ENCODE peak calls at places on chromosome 9, in four cellular contexts. X is cardiac muscle cell; V is CD8-positive, alpha-beta T cell; N is uterus. M is an unnamed sample. For H3K4me1, the result is how much of the 10 kb centered on the place peaks cover.

GRCh38 chr9:34230556-34230955 is 51.7 kb downstream of the UBAP1 start:
- DNase-seq in X (no peak), V (no peak), N (no peak), M (no peak)

GRCh38 chr9:98538626-98539031 is 170.1 kb downstream of the GABBR2 start:
- DNase-seq in X (no peak), V (no peak), N (no peak), M (peak)

GRCh38 chr9:86324308-86324707 is 29.9 kb downstream of the TUT7 start:
- DNase-seq in X (no peak), V (no peak), N (no peak), M (no peak)

GRCh38 chr9:128192601-128193371 is 1.4 kb upstream of the CIZ1 start:
- DNase-seq in X (no peak), V (peak), N (peak), M (peak)

GRCh38 chr9:71763752-71764332 is 4.5 kb downstream of the CEMIP2 start:
- DNase-seq in X (no peak), V (no peak), N (no peak), M (no peak)

GRCh38 chr9:91943876-91944470 is 6.1 kb downstream of the ROR2 start:
- DNase-seq in X (no peak), V (no peak), N (no peak), M (no peak)

GRCh38 chr9:95605087-95605486 is 88.3 kb upstream of the PTCH1 start:
- DNase-seq in X (peak), V (no peak), N (no peak), M (no peak)

GRCh38 chr9:85631809-85632208 is 109.9 kb downstream of the AGTPBP1 start:
- DNase-seq in X (no peak), V (no peak), N (no peak), M (no peak)

GRCh38 chr9:75063556-75064305 is 24.2 kb downstream of the NMRK1 start:
- DNase-seq in X (no peak), V (no peak), N (no peak), M (no peak)

GRCh38 chr9:119963798-119964372 is 594.6 kb upstream of the BRINP1 start:
- DNase-seq in X (peak), V (no peak), N (no peak), M (peak)

GRCh38 chr9:6646028-6646636 is 603 bp upstream of the GLDC start:
- DNase-seq in X (no peak), V (no peak), N (no peak), M (no peak)

DNA sequence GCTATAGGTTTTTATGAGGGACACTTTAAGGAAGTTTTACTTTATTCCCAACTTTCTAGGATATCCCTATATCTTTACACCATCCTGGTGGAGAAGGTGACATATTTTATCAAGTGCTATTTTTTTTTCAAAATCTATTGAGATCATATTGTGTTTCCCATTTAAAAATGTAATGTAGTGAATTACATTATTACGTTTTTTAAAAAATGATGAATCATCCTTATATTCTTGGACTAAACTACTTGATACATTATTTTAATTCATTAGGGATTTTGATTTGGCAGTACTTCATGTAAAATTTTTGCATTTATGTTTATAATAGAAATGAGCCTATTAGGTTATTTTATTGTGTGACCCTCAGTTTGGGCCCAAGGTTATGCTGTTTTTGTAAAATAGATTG is 4.0 kb downstream of the TMEM38B start:
- DNase-seq in X (no peak), V (no peak), N (no peak), M (no peak)
- H3K4me1 ChIP-seq in X (under half), V (under half), N (under half), M (under half)

DNA sequence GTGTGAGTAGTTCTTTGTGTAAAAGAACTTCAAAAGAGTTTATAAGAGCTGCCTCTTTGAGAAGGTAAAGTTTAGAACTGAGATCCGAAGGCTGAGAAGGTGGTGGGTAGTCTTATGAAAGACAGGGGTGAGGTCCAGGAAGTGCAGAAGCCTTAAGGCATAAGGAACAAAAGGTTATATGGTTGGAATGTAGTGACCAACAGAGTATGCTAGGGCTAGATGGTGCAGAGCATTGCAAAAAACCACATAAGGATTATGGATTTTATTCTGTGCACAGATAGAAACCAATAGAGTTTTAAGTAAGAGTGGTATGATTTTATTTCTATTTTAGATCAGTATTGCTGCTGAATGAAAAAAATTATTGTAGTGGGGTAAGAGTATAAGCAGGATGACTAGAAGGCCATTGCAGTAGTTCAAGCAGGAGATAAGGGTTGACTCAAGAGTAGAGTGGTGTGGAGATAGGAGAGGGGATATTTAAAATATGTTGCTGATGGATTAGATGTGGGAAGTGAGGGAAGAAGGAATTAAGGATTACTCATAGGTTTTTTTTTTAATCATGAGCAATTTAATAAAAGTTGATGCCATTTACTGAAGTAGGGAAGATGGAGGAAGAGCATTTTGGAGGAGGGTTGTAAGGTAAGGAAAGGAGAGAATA is 3.7 kb downstream of the RECK start:
- DNase-seq in X (no peak), V (no peak), N (no peak), M (no peak)
- H3K4me1 ChIP-seq in X (under half), V (under half), N (under half), M (under half)

GRCh38 chr9:16291921-16292320 is 578.5 kb downstream of the BNC2 start:
- DNase-seq in X (no peak), V (no peak), N (no peak), M (no peak)
- H3K4me1 ChIP-seq in X (under half), V (under half), N (under half), M (under half)

GRCh38 chr9:70421272-70422180 is 7.1 kb upstream of the KLF9 start:
- DNase-seq in X (no peak), V (peak), N (peak), M (no peak)

GRCh38 chr9:70418822-70419545 is 4.5 kb upstream of the KLF9 start:
- DNase-seq in X (peak), V (peak), N (peak), M (peak)

GRCh38 chr9:70421020-70421271 is 6.5 kb upstream of the KLF9 start:
- DNase-seq in X (no peak), V (no peak), N (no peak), M (no peak)

GRCh38 chr9:70420267-70421019 is 6.0 kb upstream of the KLF9 start:
- DNase-seq in X (peak), V (peak), N (peak), M (peak)

GRCh38 chr9:70419546-70420266 is 5.2 kb upstream of the KLF9 start:
- DNase-seq in X (peak), V (peak), N (peak), M (peak)
- H3K4me1 ChIP-seq in X (under half), V (under half), N (under half), M (half or more)

DNA sequence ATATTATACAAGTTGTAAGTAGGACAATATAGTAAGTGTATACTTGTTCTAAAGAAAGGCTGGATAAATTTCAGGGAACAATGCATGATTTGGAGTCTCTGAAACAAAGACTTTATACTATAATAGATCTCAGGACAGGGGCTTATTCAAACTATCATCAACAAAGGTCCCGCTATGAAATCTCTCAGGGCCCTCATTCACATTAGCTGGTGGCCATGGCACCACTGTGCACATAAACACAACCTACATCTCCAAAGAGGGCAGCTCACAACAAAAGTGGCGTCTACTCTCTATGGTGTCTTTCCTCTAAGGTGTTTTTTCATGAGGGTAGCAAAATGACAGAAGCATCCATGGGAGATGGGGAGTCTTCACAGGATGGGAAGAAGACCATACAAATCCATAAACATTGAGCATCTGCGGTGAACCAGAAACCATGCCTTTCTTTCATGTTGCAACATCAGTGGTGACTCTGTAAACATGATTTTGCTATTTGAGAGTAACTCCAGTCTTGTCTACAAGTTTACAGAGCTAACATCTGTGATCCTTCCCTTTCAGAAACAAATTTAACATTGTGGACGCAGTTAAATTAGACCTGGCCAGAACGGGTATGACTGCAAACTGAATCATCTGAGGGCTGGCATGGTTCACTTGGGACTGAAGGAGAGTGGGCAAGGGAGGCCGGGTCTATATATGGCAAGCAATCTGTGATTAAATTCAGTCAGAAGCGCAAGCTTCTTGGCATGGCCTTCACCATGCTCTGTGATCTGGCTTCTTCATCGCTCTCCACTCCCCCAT is 5.5 kb downstream of the TTLL11 start:
- DNase-seq in X (no peak), V (no peak), N (no peak), M (no peak)
- H3K4me1 ChIP-seq in X (under half), V (under half), N (under half), M (under half)

GRCh38 chr9:125747765-125748510 is 765 bp downstream of the PBX3 start:
- DNase-seq in X (peak), V (peak), N (peak), M (peak)

GRCh38 chr9:125749951-125750655 is 2.9 kb downstream of the PBX3 start:
- DNase-seq in X (no peak), V (no peak), N (no peak), M (no peak)

GRCh38 chr9:125747053-125747764 is at the start of gene PBX3:
- DNase-seq in X (peak), V (peak), N (peak), M (peak)

GRCh38 chr9:125749287-125749935 is 2.2 kb downstream of the PBX3 start:
- DNase-seq in X (no peak), V (no peak), N (no peak), M (no peak)

GRCh38 chr9:125748511-125749099 is 1.4 kb downstream of the PBX3 start:
- DNase-seq in X (peak), V (no peak), N (no peak), M (peak)
- H3K4me1 ChIP-seq in X (under half), V (under half), N (under half), M (under half)

DNA sequence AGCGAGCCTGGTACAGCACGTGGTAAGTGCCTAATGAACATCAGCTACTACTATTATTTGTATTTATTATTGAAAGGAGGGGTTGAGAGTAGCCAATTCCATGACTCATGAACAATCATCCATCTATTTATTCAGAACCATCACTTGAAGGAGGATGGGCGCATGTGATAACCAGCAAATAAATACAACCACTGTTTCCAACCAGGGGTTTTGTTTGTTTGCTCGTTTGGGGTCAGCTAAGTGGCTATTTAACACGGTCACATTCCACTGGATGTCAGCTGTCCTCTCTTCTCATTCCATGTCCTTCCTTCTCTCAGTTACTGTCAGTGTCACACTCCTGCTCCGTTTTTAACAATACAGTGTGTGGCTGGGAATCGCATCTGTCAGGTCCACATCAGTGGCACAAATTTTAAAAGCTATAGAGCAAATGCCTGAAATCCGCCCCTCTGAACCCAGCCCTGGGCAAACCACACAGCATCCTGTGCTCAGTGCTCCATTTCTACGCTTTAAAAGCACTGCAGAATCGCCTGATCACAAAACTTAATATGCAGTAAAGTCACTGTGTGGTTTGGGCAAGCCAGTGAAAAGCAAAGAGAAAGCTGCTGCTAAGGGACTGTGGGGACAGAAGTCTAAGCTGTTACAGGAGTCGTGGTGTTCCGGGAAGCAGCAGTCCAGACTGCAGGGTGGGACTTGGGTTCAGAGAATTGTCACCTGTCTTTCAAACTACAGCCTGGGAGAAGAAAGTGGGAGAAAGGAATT is 8.5 kb downstream of the RAPGEF1 start:
- DNase-seq in X (no peak), V (peak), N (no peak), M (no peak)
- H3K4me1 ChIP-seq in X (under half), V (half or more), N (under half), M (under half)

GRCh38 chr9:133048595-133048994 is 13.2 kb upstream of the CEL start:
- DNase-seq in X (no peak), V (peak), N (no peak), M (peak)

GRCh38 chr9:133050142-133050541 is 11.6 kb upstream of the CEL start:
- DNase-seq in X (no peak), V (no peak), N (no peak), M (no peak)

GRCh38 chr9:133046900-133047295 is 14.9 kb upstream of the CEL start:
- DNase-seq in X (no peak), V (no peak), N (no peak), M (no peak)

GRCh38 chr9:133050781-133051180 is 11.0 kb upstream of the CEL start:
- DNase-seq in X (no peak), V (no peak), N (no peak), M (no peak)

GRCh38 chr9:133049043-133049442 is 12.7 kb upstream of the CEL start:
- DNase-seq in X (no peak), V (no peak), N (no peak), M (peak)
- H3K4me1 ChIP-seq in X (under half), V (under half), N (under half), M (under half)